ENCODE peak calls at places on chromosome 12, in four cellular contexts. K is transverse colon, N is adrenal gland, E is IMR-90. P is an unnamed sample.
A peak's percentile ranks its signal among the peaks of the same experiment; 100 is the strongest.

GRCh38 chr12:56591961-56592360 is 38.2 kb downstream of the BAZ2A start:
- DNase-seq in K (no peak), N (no peak), E (peak; percentile 26), P (no peak)

GRCh38 chr12:121490401-121491257 is 90.2 kb downstream of the KDM2B start:
- DNase-seq in K (no peak), N (no peak), E (no peak), P (no peak)

GRCh38 chr12:59736359-59736758 is 140.5 kb downstream of the SLC16A7 start:
- DNase-seq in K (no peak), N (no peak), E (no peak), P (peak; percentile 75)

GRCh38 chr12:25364529-25365339 is 114.0 kb upstream of the KRAS start:
- DNase-seq in K (no peak), N (no peak), E (no peak), P (no peak)

GRCh38 chr12:72297666-72298065 is 25.5 kb downstream of the TRHDE start:
- DNase-seq in K (no peak), N (no peak), E (no peak), P (no peak)

GRCh38 chr12:116186482-116187157 is 90.9 kb downstream of the MED13L start:
- DNase-seq in K (no peak), N (no peak), E (no peak), P (no peak)

GRCh38 chr12:55899035-55899434 is 28.7 kb downstream of the PYM1 start:
- DNase-seq in K (no peak), N (no peak), E (peak; percentile 67), P (no peak)

GRCh38 chr12:53564276-53564675 is 57.0 kb upstream of the NPFF start:
- DNase-seq in K (no peak), N (no peak), E (no peak), P (no peak)

GRCh38 chr12:49296034-49296835 is 1.3 kb downstream of the PRPH start:
- DNase-seq in K (peak; percentile 66), N (peak; percentile 13), E (no peak), P (peak; percentile 66)

GRCh38 chr12:13436182-13436581 is 239.7 kb downstream of the EMP1 start:
- DNase-seq in K (no peak), N (no peak), E (no peak), P (no peak)

GRCh38 chr12:51392556-51393237 is 1.5 kb upstream of the GALNT6 start:
- DNase-seq in K (peak; percentile 39), N (peak; percentile 50), E (no peak), P (peak; percentile 27)

GRCh38 chr12:54420766-54421144 is 1.7 kb upstream of the ITGA5 start:
- DNase-seq in K (no peak), N (no peak), E (no peak), P (no peak)

GRCh38 chr12:10720974-10721565 is 2.1 kb downstream of the YBX3 start:
- DNase-seq in K (no peak), N (no peak), E (no peak), P (no peak)

GRCh38 chr12:9404031-9404430 is 195.8 kb upstream of the PZP start:
- DNase-seq in K (no peak), N (no peak), E (no peak), P (no peak)

GRCh38 chr12:32558941-32559340 is 120.2 kb upstream of the DNM1L start:
- DNase-seq in K (no peak), N (no peak), E (peak; percentile 67), P (no peak)

DNA sequence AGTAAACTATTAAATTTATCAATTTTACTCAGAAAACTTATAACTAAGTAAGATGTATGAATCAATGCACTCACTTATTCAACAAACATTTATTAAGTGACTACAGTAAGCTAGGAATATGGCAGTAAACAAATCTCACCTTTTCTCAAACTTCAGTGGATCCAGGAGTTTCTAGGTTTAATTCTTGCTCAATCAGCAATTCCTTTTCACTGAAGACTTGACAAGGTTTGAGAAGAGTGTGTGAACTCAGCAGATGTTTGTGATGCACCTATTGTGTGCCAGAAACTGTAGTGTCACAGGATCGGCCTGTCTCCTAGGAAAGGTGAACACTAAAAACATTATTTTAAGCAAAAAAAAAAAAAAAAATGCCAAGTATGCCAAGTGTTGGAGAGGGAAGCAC is 167.8 kb downstream of the ALG10 start:
- DNase-seq in K (no peak), N (no peak), E (no peak), P (no peak)
- H3K27ac ChIP-seq in K (no peak overlapping the region), N (no peak overlapping the region), E (no peak overlapping the region), P (no peak overlapping the region)

GRCh38 chr12:62267490-62267889 is 7.3 kb downstream of the USP15 start:
- DNase-seq in K (no peak), N (no peak), E (no peak), P (no peak)
- H3K4me1 ChIP-seq in K (peaks cover 60% of the 10 kb centered on the region), N (peaks cover 25% of the 10 kb centered on the region), E (peaks cover 10% of the 10 kb centered on the region), P (peaks cover 63% of the 10 kb centered on the region)

GRCh38 chr12:93174048-93174447 is 203.7 kb upstream of the NUDT4 start:
- DNase-seq in K (no peak), N (peak; percentile 76), E (peak; percentile 93), P (no peak)

GRCh38 chr12:93174473-93174872 is 203.3 kb upstream of the NUDT4 start:
- DNase-seq in K (no peak), N (peak; percentile 65), E (no peak), P (no peak)

GRCh38 chr12:93176166-93176565 is 201.6 kb upstream of the NUDT4 start:
- DNase-seq in K (no peak), N (no peak), E (peak; percentile 76), P (no peak)

GRCh38 chr12:93176610-93177126 is 201.1 kb upstream of the NUDT4 start:
- DNase-seq in K (no peak), N (no peak), E (no peak), P (no peak)

GRCh38 chr12:93173178-93173957 is 204.4 kb upstream of the NUDT4 start:
- DNase-seq in K (no peak), N (no peak), E (peak; percentile 75), P (no peak)
- H3K27ac ChIP-seq in K (peak overlapping the region; percentile 41), N (no peak overlapping the region), E (peak overlapping the region; percentile 82), P (no peak overlapping the region)

GRCh38 chr12:122977655-122978392 is 2.7 kb upstream of the ARL6IP4 start:
- DNase-seq in K (no peak), N (no peak), E (no peak), P (no peak)

GRCh38 chr12:122975790-122976647 is 975 bp downstream of the OGFOD2 start:
- DNase-seq in K (no peak), N (no peak), E (no peak), P (no peak)

GRCh38 chr12:122978507-122978955 is 1.9 kb upstream of the ARL6IP4 start:
- DNase-seq in K (no peak), N (no peak), E (no peak), P (no peak)

GRCh38 chr12:122976648-122976975 is 1.6 kb downstream of the OGFOD2 start:
- DNase-seq in K (no peak), N (no peak), E (no peak), P (no peak)

GRCh38 chr12:122977153-122977552 is 2.1 kb downstream of the OGFOD2 start:
- DNase-seq in K (no peak), N (no peak), E (no peak), P (no peak)
- H3K4me1 ChIP-seq in K (peaks cover 37% of the 10 kb centered on the region), N (peaks cover 34% of the 10 kb centered on the region), E (peaks cover 18% of the 10 kb centered on the region), P (peaks cover 66% of the 10 kb centered on the region)

DNA sequence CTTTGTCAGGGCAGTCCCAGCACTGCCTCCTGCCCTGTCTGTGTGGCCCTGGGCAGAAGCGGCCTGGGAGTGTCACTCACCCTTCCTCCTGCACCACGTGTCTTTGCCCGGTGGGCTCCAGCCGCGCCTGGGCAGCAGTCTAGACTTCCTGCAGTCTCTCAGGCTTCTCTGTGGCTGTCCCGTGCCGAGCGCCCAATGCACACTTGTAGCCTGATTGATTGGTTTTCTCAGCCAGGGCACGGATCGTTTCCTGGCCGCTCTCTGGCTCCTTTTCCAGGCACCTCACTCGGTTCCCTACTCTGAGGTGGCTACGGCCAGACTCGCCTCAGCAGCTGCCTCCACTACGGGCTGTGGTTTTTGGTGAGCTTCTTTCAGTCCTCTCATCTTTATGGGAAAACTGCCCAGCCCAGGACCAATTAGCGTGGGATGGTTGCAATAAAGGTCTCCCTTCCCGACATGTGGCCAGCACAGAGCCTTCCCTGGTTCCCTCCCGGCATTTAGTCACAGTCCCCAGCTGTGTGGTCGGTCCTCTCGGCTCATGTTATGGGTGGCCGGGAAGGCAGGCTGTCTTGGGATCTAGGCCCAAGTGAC is 133.1 kb downstream of the CACNA1C start:
- DNase-seq in K (no peak), N (no peak), E (no peak), P (no peak)
- H3K27ac ChIP-seq in K (peak overlapping the region; percentile 87), N (no peak overlapping the region), E (no peak overlapping the region), P (no peak overlapping the region)

GRCh38 chr12:124868252-124868965 is 4.7 kb upstream of the SCARB1 start:
- DNase-seq in K (no peak), N (no peak), E (no peak), P (no peak)

GRCh38 chr12:124867389-124867930 is 3.8 kb upstream of the SCARB1 start:
- DNase-seq in K (peak; percentile 20), N (peak; percentile 78), E (peak; percentile 81), P (peak; percentile 55)

GRCh38 chr12:124871297-124871696 is 7.6 kb upstream of the SCARB1 start:
- DNase-seq in K (no peak), N (no peak), E (no peak), P (no peak)

GRCh38 chr12:124870515-124870914 is 6.9 kb upstream of the SCARB1 start:
- DNase-seq in K (no peak), N (no peak), E (no peak), P (no peak)

GRCh38 chr12:124869011-124869665 is 5.5 kb upstream of the SCARB1 start:
- DNase-seq in K (no peak), N (no peak), E (no peak), P (no peak)
- H3K4me1 ChIP-seq in K (no peaks in the 10 kb centered on the region), N (peaks cover 5% of the 10 kb centered on the region), E (peaks cover 5% of the 10 kb centered on the region), P (peaks cover 3% of the 10 kb centered on the region)

P was measured in body of pancreas.